ENCODE peak calls at places on chromosome 5, in seven cellular contexts. One of them, this sample, is unnamed.

GRCh38 chr5:112186401-112186990 is 232.6 kb downstream of the EPB41L4A start:
- DNase-seq in left ventricle myocardium inferior: no peak
- DNase-seq in GM12891: no peak
- DNase-seq in cardiac muscle cell: peak; percentile 61
- DNase-seq in astrocyte: peak; percentile 23
- DNase-seq in fibroblast of pulmonary artery: peak; percentile 65
- DNase-seq in progenitor cell of endocrine pancreas: no peak
- DNase-seq in this sample: peak; percentile 35

GRCh38 chr5:79753087-79753486 is 63.5 kb downstream of the CMYA5 start:
- DNase-seq in left ventricle myocardium inferior: no peak
- DNase-seq in GM12891: no peak
- DNase-seq in cardiac muscle cell: no peak
- DNase-seq in astrocyte: no peak
- DNase-seq in fibroblast of pulmonary artery: no peak
- DNase-seq in progenitor cell of endocrine pancreas: no peak
- DNase-seq in this sample: no peak

GRCh38 chr5:136232316-136232715 is 39.4 kb upstream of the SMIM32 start:
- DNase-seq in left ventricle myocardium inferior: no peak
- DNase-seq in GM12891: no peak
- DNase-seq in cardiac muscle cell: no peak
- DNase-seq in astrocyte: no peak
- DNase-seq in fibroblast of pulmonary artery: no peak
- DNase-seq in progenitor cell of endocrine pancreas: no peak
- DNase-seq in this sample: no peak

GRCh38 chr5:14211818-14212799 is 69.0 kb downstream of the TRIO start:
- DNase-seq in left ventricle myocardium inferior: no peak
- DNase-seq in GM12891: no peak
- DNase-seq in cardiac muscle cell: no peak
- DNase-seq in astrocyte: no peak
- DNase-seq in fibroblast of pulmonary artery: no peak
- DNase-seq in progenitor cell of endocrine pancreas: no peak
- DNase-seq in this sample: no peak

GRCh38 chr5:150710165-150710564 is 9.3 kb upstream of the RBM22 start:
- DNase-seq in left ventricle myocardium inferior: no peak
- DNase-seq in GM12891: no peak
- DNase-seq in cardiac muscle cell: peak; percentile 38
- DNase-seq in astrocyte: no peak
- DNase-seq in fibroblast of pulmonary artery: peak; percentile 39
- DNase-seq in progenitor cell of endocrine pancreas: no peak
- DNase-seq in this sample: no peak

GRCh38 chr5:31537856-31538255 is 5.8 kb downstream of the C5orf22 start:
- DNase-seq in left ventricle myocardium inferior: no peak
- DNase-seq in GM12891: no peak
- DNase-seq in cardiac muscle cell: peak; percentile 56
- DNase-seq in astrocyte: no peak
- DNase-seq in fibroblast of pulmonary artery: peak; percentile 45
- DNase-seq in progenitor cell of endocrine pancreas: no peak
- DNase-seq in this sample: no peak

GRCh38 chr5:82387041-82387818 is 109.1 kb upstream of the RPS23 start:
- DNase-seq in left ventricle myocardium inferior: no peak
- DNase-seq in GM12891: no peak
- DNase-seq in cardiac muscle cell: peak; percentile 79
- DNase-seq in astrocyte: peak; percentile 97
- DNase-seq in fibroblast of pulmonary artery: peak; percentile 61
- DNase-seq in progenitor cell of endocrine pancreas: no peak
- DNase-seq in this sample: peak; percentile 85

GRCh38 chr5:107670028-107670926 is 460 bp downstream of the EFNA5 start:
- DNase-seq in left ventricle myocardium inferior: peak; percentile 21
- DNase-seq in GM12891: peak; percentile 12
- DNase-seq in cardiac muscle cell: peak; percentile 48
- DNase-seq in astrocyte: peak; percentile 26
- DNase-seq in fibroblast of pulmonary artery: peak; percentile 34
- DNase-seq in progenitor cell of endocrine pancreas: peak; percentile 36
- DNase-seq in this sample: peak; percentile 31

GRCh38 chr5:127892467-127893207 is 189.4 kb downstream of the CCDC192 start:
- DNase-seq in left ventricle myocardium inferior: no peak
- DNase-seq in GM12891: no peak
- DNase-seq in cardiac muscle cell: peak; percentile 72
- DNase-seq in astrocyte: peak; percentile 77
- DNase-seq in fibroblast of pulmonary artery: peak; percentile 79
- DNase-seq in progenitor cell of endocrine pancreas: no peak
- DNase-seq in this sample: no peak

GRCh38 chr5:142669479-142669878 is 16.4 kb downstream of the FGF1 start:
- DNase-seq in left ventricle myocardium inferior: no peak
- DNase-seq in GM12891: no peak
- DNase-seq in cardiac muscle cell: no peak
- DNase-seq in astrocyte: no peak
- DNase-seq in fibroblast of pulmonary artery: no peak
- DNase-seq in progenitor cell of endocrine pancreas: no peak
- DNase-seq in this sample: no peak

GRCh38 chr5:109411627-109412026 is 1.9 kb upstream of the PJA2 start:
- DNase-seq in left ventricle myocardium inferior: no peak
- DNase-seq in GM12891: no peak
- DNase-seq in cardiac muscle cell: peak; percentile 86
- DNase-seq in astrocyte: peak; percentile 95
- DNase-seq in fibroblast of pulmonary artery: peak; percentile 94
- DNase-seq in progenitor cell of endocrine pancreas: no peak
- DNase-seq in this sample: no peak

GRCh38 chr5:155254399-155254798 is 240.8 kb downstream of the KIF4B start:
- DNase-seq in left ventricle myocardium inferior: no peak
- DNase-seq in GM12891: no peak
- DNase-seq in cardiac muscle cell: no peak
- DNase-seq in astrocyte: no peak
- DNase-seq in fibroblast of pulmonary artery: no peak
- DNase-seq in progenitor cell of endocrine pancreas: no peak
- DNase-seq in this sample: no peak

GRCh38 chr5:50711280-50711679 is 44.8 kb downstream of the PARP8 start:
- DNase-seq in left ventricle myocardium inferior: no peak
- DNase-seq in GM12891: peak; percentile 14
- DNase-seq in cardiac muscle cell: no peak
- DNase-seq in astrocyte: no peak
- DNase-seq in fibroblast of pulmonary artery: no peak
- DNase-seq in progenitor cell of endocrine pancreas: no peak
- DNase-seq in this sample: no peak

GRCh38 chr5:173753307-173754168 is 134.6 kb upstream of the CPEB4 start:
- DNase-seq in left ventricle myocardium inferior: peak; percentile 66
- DNase-seq in GM12891: no peak
- DNase-seq in cardiac muscle cell: peak; percentile 64
- DNase-seq in astrocyte: no peak
- DNase-seq in fibroblast of pulmonary artery: peak; percentile 47
- DNase-seq in progenitor cell of endocrine pancreas: no peak
- DNase-seq in this sample: peak; percentile 65

GRCh38 chr5:132420706-132421272 is 51.3 kb downstream of the SLC22A5 start:
- DNase-seq in left ventricle myocardium inferior: no peak
- DNase-seq in GM12891: no peak
- DNase-seq in cardiac muscle cell: no peak
- DNase-seq in astrocyte: no peak
- DNase-seq in fibroblast of pulmonary artery: no peak
- DNase-seq in progenitor cell of endocrine pancreas: no peak
- DNase-seq in this sample: no peak

GRCh38 chr5:124995451-124995850 is 249.0 kb upstream of the ZNF608 start:
- DNase-seq in left ventricle myocardium inferior: no peak
- DNase-seq in GM12891: no peak
- DNase-seq in cardiac muscle cell: peak; percentile 69
- DNase-seq in astrocyte: peak; percentile 39
- DNase-seq in fibroblast of pulmonary artery: peak; percentile 82
- DNase-seq in progenitor cell of endocrine pancreas: no peak
- DNase-seq in this sample: no peak

GRCh38 chr5:169290895-169291294 is 10.0 kb downstream of the SLIT3 start:
- DNase-seq in left ventricle myocardium inferior: no peak
- DNase-seq in GM12891: no peak
- DNase-seq in cardiac muscle cell: peak; percentile 47
- DNase-seq in astrocyte: peak; percentile 25
- DNase-seq in fibroblast of pulmonary artery: no peak
- DNase-seq in progenitor cell of endocrine pancreas: no peak
- DNase-seq in this sample: no peak

GRCh38 chr5:172624996-172625939 is 15.8 kb upstream of the NEURL1B start:
- DNase-seq in left ventricle myocardium inferior: no peak
- DNase-seq in GM12891: no peak
- DNase-seq in cardiac muscle cell: no peak
- DNase-seq in astrocyte: no peak
- DNase-seq in fibroblast of pulmonary artery: no peak
- DNase-seq in progenitor cell of endocrine pancreas: no peak
- DNase-seq in this sample: no peak

GRCh38 chr5:168366124-168366523 is 74.7 kb downstream of the WWC1 start:
- DNase-seq in left ventricle myocardium inferior: no peak
- DNase-seq in GM12891: no peak
- DNase-seq in cardiac muscle cell: peak; percentile 72
- DNase-seq in astrocyte: peak; percentile 85
- DNase-seq in fibroblast of pulmonary artery: peak; percentile 79
- DNase-seq in progenitor cell of endocrine pancreas: no peak
- DNase-seq in this sample: no peak

GRCh38 chr5:95969646-95970358 is 8.2 kb upstream of the ELL2 start:
- DNase-seq in left ventricle myocardium inferior: no peak
- DNase-seq in GM12891: no peak
- DNase-seq in cardiac muscle cell: peak; percentile 87
- DNase-seq in astrocyte: no peak
- DNase-seq in fibroblast of pulmonary artery: peak; percentile 85
- DNase-seq in progenitor cell of endocrine pancreas: no peak
- DNase-seq in this sample: no peak

GRCh38 chr5:52743012-52743411 is 44.7 kb upstream of the ITGA1 start:
- DNase-seq in left ventricle myocardium inferior: no peak
- DNase-seq in GM12891: no peak
- DNase-seq in cardiac muscle cell: no peak
- DNase-seq in astrocyte: no peak
- DNase-seq in fibroblast of pulmonary artery: no peak
- DNase-seq in progenitor cell of endocrine pancreas: no peak
- DNase-seq in this sample: no peak

GRCh38 chr5:139733698-139734491 is 61.7 kb upstream of the PSD2 start:
- DNase-seq in left ventricle myocardium inferior: no peak
- DNase-seq in GM12891: no peak
- DNase-seq in cardiac muscle cell: no peak
- DNase-seq in astrocyte: no peak
- DNase-seq in fibroblast of pulmonary artery: no peak
- DNase-seq in progenitor cell of endocrine pancreas: no peak
- DNase-seq in this sample: peak; percentile 71

GRCh38 chr5:1293997-1294838 is 650 bp downstream of the TERT start:
- DNase-seq in left ventricle myocardium inferior: no peak
- DNase-seq in GM12891: no peak
- DNase-seq in cardiac muscle cell: no peak
- DNase-seq in astrocyte: no peak
- DNase-seq in fibroblast of pulmonary artery: no peak
- DNase-seq in progenitor cell of endocrine pancreas: no peak
- DNase-seq in this sample: peak; percentile 45

GRCh38 chr5:33890147-33890546 is 1.6 kb downstream of the ADAMTS12 start:
- DNase-seq in left ventricle myocardium inferior: no peak
- DNase-seq in GM12891: no peak
- DNase-seq in cardiac muscle cell: peak; percentile 33
- DNase-seq in astrocyte: peak; percentile 20
- DNase-seq in fibroblast of pulmonary artery: peak; percentile 25
- DNase-seq in progenitor cell of endocrine pancreas: no peak
- DNase-seq in this sample: no peak

GRCh38 chr5:179344301-179345178 is 721 bp downstream of the ADAMTS2 start:
- DNase-seq in left ventricle myocardium inferior: no peak
- DNase-seq in GM12891: no peak
- DNase-seq in cardiac muscle cell: peak; percentile 31
- DNase-seq in astrocyte: no peak
- DNase-seq in fibroblast of pulmonary artery: no peak
- DNase-seq in progenitor cell of endocrine pancreas: no peak
- DNase-seq in this sample: no peak

GRCh38 chr5:151107738-151108520 is 27.1 kb upstream of the TNIP1 start:
- DNase-seq in left ventricle myocardium inferior: peak; percentile 63
- DNase-seq in GM12891: no peak
- DNase-seq in cardiac muscle cell: peak; percentile 71
- DNase-seq in astrocyte: peak; percentile 58
- DNase-seq in fibroblast of pulmonary artery: peak; percentile 50
- DNase-seq in progenitor cell of endocrine pancreas: no peak
- DNase-seq in this sample: no peak

GRCh38 chr5:138945421-138946240 is 70.5 kb upstream of the LRRTM2 start:
- DNase-seq in left ventricle myocardium inferior: no peak
- DNase-seq in GM12891: no peak
- DNase-seq in cardiac muscle cell: no peak
- DNase-seq in astrocyte: no peak
- DNase-seq in fibroblast of pulmonary artery: no peak
- DNase-seq in progenitor cell of endocrine pancreas: no peak
- DNase-seq in this sample: no peak

GRCh38 chr5:60972225-60972624 is 27.2 kb downstream of the NDUFAF2 start:
- DNase-seq in left ventricle myocardium inferior: no peak
- DNase-seq in GM12891: no peak
- DNase-seq in cardiac muscle cell: no peak
- DNase-seq in astrocyte: no peak
- DNase-seq in fibroblast of pulmonary artery: no peak
- DNase-seq in progenitor cell of endocrine pancreas: no peak
- DNase-seq in this sample: no peak